ENCODE peak calls at places on chromosomes 13 and 19, in four cellular contexts. I is CD4-positive, CD25-positive, alpha-beta regulatory T cell; M is tibial nerve; E is CD4-positive, alpha-beta memory T cell. D is an unnamed sample. For H3K9me3, the result is how much of the 10 kb centered on the place peaks cover.

GRCh38 chr19:2079076-2079864 is 16.9 kb downstream of the MOB3A start:
- DNase-seq in M (no peak), I (no peak), E (no peak), D (no peak)

GRCh38 chr13:97976551-97977375 is 23.3 kb downstream of the IPO5 start:
- DNase-seq in M (peak), I (no peak), E (peak), D (no peak)

GRCh38 chr13:30479154-30479553 is 13.4 kb upstream of the HMGB1 start:
- DNase-seq in I (no peak), M (no peak), E (no peak), D (no peak)

GRCh38 chr19:5687360-5688198 is 2.5 kb upstream of the RPL36 start:
- DNase-seq in E (no peak), M (no peak), I (no peak), D (no peak)

GRCh38 chr19:2315818-2316353 is 7.9 kb upstream of the LINGO3 start:
- DNase-seq in E (no peak), M (peak), I (peak), D (no peak)

GRCh38 chr19:33391631-33392249 is 18.2 kb downstream of the CEBPG start:
- DNase-seq in M (no peak), E (no peak), I (no peak), D (no peak)

GRCh38 chr13:100024023-100024422 is 42.4 kb downstream of the ZIC2 start:
- DNase-seq in M (no peak), E (no peak), I (no peak), D (no peak)

GRCh38 chr13:62432295-62432694 is 1016.6 kb upstream of the PCDH20 start:
- DNase-seq in M (no peak), E (no peak), I (no peak), D (no peak)

GRCh38 chr19:48726573-48726972 is 7.0 kb upstream of the MAMSTR start:
- DNase-seq in M (no peak), E (peak), I (peak), D (no peak)

GRCh38 chr13:27379694-27380596 is 44.5 kb upstream of the GTF3A start:
- DNase-seq in E (peak), M (peak), I (peak), D (no peak)

GRCh38 chr19:49556412-49557398 is 23.7 kb downstream of the NOSIP start:
- DNase-seq in I (no peak), M (no peak), E (no peak), D (no peak)

GRCh38 chr19:39428309-39429112 is 7.2 kb downstream of the RPS16 start:
- DNase-seq in I (no peak), E (no peak), M (no peak), D (no peak)

GRCh38 chr13:97535619-97536018 is 101.7 kb downstream of the RAP2A start:
- DNase-seq in I (no peak), E (no peak), M (no peak), D (no peak)

GRCh38 chr13:38763446-38764381 is 76.8 kb downstream of the FREM2 start:
- DNase-seq in M (no peak), E (no peak), I (peak), D (no peak)

GRCh38 chr19:47102561-47103135 is 10.9 kb downstream of the ZC3H4 start:
- DNase-seq in M (no peak), E (no peak), I (no peak), D (no peak)

GRCh38 chr13:49421391-49421790 is 22.5 kb downstream of the CAB39L start:
- DNase-seq in I (peak), E (peak), M (no peak), D (no peak)

GRCh38 chr13:28239374-28239773 is 101.0 kb downstream of the PAN3 start:
- DNase-seq in I (no peak), E (no peak), M (no peak), D (no peak)

GRCh38 chr19:37997911-37998344 is 90.9 kb downstream of the SIPA1L3 start:
- DNase-seq in M (no peak), I (no peak), E (no peak), D (no peak)

GRCh38 chr19:49133621-49134454 is 14.5 kb downstream of the PPFIA3 start:
- DNase-seq in I (peak), M (no peak), E (peak), D (peak)

GRCh38 chr13:93689333-93689732 is 462.7 kb downstream of the GPC6 start:
- DNase-seq in E (no peak), I (no peak), M (no peak), D (no peak)

GRCh38 chr13:31982540-31982939 is 49.0 kb upstream of the FRY start:
- DNase-seq in I (no peak), M (peak), E (no peak), D (no peak)

GRCh38 chr19:52322429-52322828 is 13.6 kb upstream of the ZNF610 start:
- DNase-seq in I (no peak), M (no peak), E (no peak), D (no peak)
- H3K9me3 ChIP-seq in I (half or more), M (half or more), E (under half), D (half or more)

GRCh38 chr13:25062479-25062878 is 33.5 kb upstream of the PABPC3 start:
- DNase-seq in M (no peak), E (no peak), I (no peak), D (no peak)
- H3K9me3 ChIP-seq in M (under half), E (under half), I (under half), D (under half)

DNA sequence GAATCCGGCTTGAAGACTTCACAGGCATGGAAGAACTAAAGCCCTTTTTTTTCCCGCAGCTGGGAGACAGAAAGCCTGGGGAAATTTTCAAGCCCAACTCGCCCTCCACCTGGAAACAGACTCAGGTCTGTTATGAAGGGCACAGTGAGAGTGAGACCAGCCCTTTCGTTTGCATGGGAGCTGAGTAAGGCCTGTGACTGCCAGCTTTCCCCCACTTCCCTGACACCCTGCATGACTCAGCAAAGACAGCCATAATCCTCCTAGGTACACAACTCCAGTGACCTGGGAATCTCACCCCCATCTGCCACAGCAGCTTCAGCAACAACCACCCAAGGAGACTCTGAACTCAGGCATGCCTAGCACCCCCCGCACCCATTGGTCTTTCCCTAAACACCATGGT is 87.6 kb upstream of the ZNF91 start:
- DNase-seq in E (no peak), M (no peak), I (no peak), D (no peak)
- H3K9me3 ChIP-seq in E (under half), M (under half), I (under half), D (under half)

GRCh38 chr19:41172297-41173164 is 20.5 kb upstream of the CYP2S1 start:
- DNase-seq in E (no peak), M (no peak), I (no peak), D (no peak)
- H3K9me3 ChIP-seq in E (under half), M (under half), I (under half), D (under half)

GRCh38 chr13:67771106-67771505 is 541.0 kb upstream of the PCDH9 start:
- DNase-seq in M (no peak), E (no peak), I (no peak), D (no peak)

GRCh38 chr13:67772807-67773453 is 542.8 kb upstream of the PCDH9 start:
- DNase-seq in M (no peak), E (no peak), I (no peak), D (no peak)

GRCh38 chr13:67769987-67770341 is 539.8 kb upstream of the PCDH9 start:
- DNase-seq in E (no peak), M (no peak), I (no peak), D (no peak)

GRCh38 chr13:67763984-67764383 is 533.8 kb upstream of the PCDH9 start:
- DNase-seq in E (no peak), M (no peak), I (no peak), D (no peak)

GRCh38 chr13:67769063-67769986 is 539.2 kb upstream of the PCDH9 start:
- DNase-seq in I (no peak), E (no peak), M (no peak), D (no peak)
- H3K9me3 ChIP-seq in I (under half), E (under half), M (under half), D (under half)

GRCh38 chr19:52987221-52987620 is 24.5 kb upstream of the ZNF816 start:
- DNase-seq in M (no peak), I (no peak), E (no peak), D (no peak)
- H3K9me3 ChIP-seq in M (under half), I (under half), E (under half), D (under half)

DNA sequence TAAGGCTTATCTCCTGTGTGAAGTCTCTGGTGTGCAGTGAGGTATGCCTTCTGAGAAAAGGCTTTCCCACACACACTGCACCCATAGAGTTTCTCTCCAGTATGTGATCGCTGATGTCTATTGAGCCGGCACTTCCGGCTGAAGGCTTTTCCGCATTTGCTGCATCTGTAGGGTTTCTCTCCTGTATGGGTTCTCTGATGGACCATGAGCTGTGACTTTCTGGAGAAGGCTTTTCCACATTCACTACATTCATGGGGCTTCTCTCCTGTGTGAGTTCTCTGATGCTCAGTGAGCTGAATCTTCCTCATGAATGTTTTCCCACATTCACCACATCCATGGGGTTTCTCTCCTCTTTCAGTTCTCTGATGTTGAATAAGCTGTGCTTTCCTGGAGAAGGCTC is 14.7 kb downstream of the ZNF577 start:
- DNase-seq in E (no peak), M (no peak), I (no peak), D (no peak)
- H3K9me3 ChIP-seq in E (under half), M (half or more), I (half or more), D (half or more)

DNA sequence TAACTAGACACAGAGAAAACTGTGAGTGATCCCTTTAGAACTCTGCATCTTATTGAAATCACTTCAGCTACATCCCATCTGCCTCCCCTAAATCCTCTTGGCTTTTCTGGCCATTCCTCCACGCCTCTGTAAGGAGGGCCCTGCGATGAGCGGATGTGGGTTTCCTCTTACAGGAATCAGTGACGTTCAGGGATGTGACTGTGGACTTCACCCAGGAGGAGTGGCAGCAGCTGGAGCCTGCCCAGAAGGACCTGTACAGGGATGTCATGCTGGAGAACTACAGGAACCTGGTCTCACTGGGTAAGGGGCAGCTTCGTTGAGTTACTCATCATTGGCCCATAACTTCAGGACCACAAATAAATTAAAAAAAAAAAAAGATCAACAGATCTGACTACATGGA is 18.5 kb downstream of the ZNF71 start:
- DNase-seq in I (no peak), M (no peak), E (no peak), D (no peak)
- H3K9me3 ChIP-seq in I (half or more), M (half or more), E (under half), D (under half)

DNA sequence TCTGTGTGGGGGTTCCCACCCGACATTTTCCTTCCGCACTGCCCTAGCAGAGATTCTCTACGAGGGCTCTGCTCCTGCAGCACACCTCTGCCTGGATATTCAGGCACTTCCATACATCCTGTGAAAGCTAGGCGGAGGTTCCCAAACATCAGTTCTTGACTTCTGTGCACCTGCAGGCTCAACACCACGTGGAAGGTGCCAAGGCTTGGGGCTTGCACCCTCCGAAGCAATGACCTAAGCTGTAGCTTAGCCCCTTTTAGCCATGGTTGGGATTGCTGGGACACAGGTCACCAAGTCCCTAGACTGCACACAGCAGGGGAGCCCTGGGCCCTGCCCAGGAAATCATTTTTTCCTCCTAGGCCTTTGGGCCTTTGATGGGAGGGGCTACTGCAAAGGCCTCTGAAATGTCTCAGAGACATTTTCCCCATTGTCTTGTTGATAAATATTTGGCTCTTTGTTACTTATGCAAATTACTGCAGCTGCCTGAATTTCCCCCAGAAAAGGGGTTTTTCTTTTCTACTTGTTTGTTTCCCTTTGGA is 1004.8 kb downstream of the OLFM4 start:
- DNase-seq in I (no peak), M (no peak), E (no peak), D (no peak)
- H3K9me3 ChIP-seq in I (under half), M (under half), E (under half), D (under half)